ENCODE peak calls at places on chromosomes 2 and 18, in five cellular contexts. One of them, this sample, is unnamed. For H3K4me1, the result is how much of the 10 kb centered on the place peaks cover.

GRCh38 chr2:15912203-15912602 is 28.1 kb upstream of the MYCN start:
- DNase-seq in keratinocyte: peak
- DNase-seq in IMR-90: peak
- DNase-seq in lung: no peak
- DNase-seq in A549: peak
- DNase-seq in this sample: peak

GRCh38 chr2:172807011-172807410 is 71.4 kb downstream of the RAPGEF4 start:
- DNase-seq in keratinocyte: no peak
- DNase-seq in IMR-90: no peak
- DNase-seq in lung: no peak
- DNase-seq in A549: no peak
- DNase-seq in this sample: no peak

GRCh38 chr2:1874101-1874865 is 130.0 kb upstream of the PXDN start:
- DNase-seq in keratinocyte: no peak
- DNase-seq in IMR-90: no peak
- DNase-seq in lung: no peak
- DNase-seq in A549: no peak
- DNase-seq in this sample: no peak

GRCh38 chr2:99389946-99390345 is 52.8 kb downstream of the EIF5B start:
- DNase-seq in keratinocyte: no peak
- DNase-seq in IMR-90: no peak
- DNase-seq in lung: no peak
- DNase-seq in A549: no peak
- DNase-seq in this sample: no peak

GRCh38 chr2:46559257-46559656 is 79.9 kb downstream of the TMEM247 start:
- DNase-seq in keratinocyte: no peak
- DNase-seq in IMR-90: no peak
- DNase-seq in lung: no peak
- DNase-seq in A549: no peak
- DNase-seq in this sample: no peak

GRCh38 chr2:241772063-241772499 is 4.5 kb upstream of the GAL3ST2 start:
- DNase-seq in keratinocyte: no peak
- DNase-seq in IMR-90: no peak
- DNase-seq in lung: no peak
- DNase-seq in A549: no peak
- DNase-seq in this sample: peak

GRCh38 chr2:175525975-175526374 is 344.5 kb upstream of the ATP5MC3 start:
- DNase-seq in keratinocyte: no peak
- DNase-seq in IMR-90: no peak
- DNase-seq in lung: no peak
- DNase-seq in A549: no peak
- DNase-seq in this sample: no peak

GRCh38 chr2:229370484-229370883 is 99.4 kb upstream of the PID1 start:
- DNase-seq in keratinocyte: no peak
- DNase-seq in IMR-90: no peak
- DNase-seq in lung: no peak
- DNase-seq in A549: no peak
- DNase-seq in this sample: no peak

GRCh38 chr18:59516356-59517155 is 157.5 kb upstream of the LMAN1 start:
- DNase-seq in keratinocyte: no peak
- DNase-seq in IMR-90: peak
- DNase-seq in lung: peak
- DNase-seq in A549: peak
- DNase-seq in this sample: peak

GRCh38 chr2:122028371-122029102 is 273.1 kb downstream of the TSN start:
- DNase-seq in keratinocyte: no peak
- DNase-seq in IMR-90: peak
- DNase-seq in lung: no peak
- DNase-seq in A549: no peak
- DNase-seq in this sample: peak

GRCh38 chr2:140586379-140586778 is 1544.4 kb downstream of the LRP1B start:
- DNase-seq in keratinocyte: no peak
- DNase-seq in IMR-90: peak
- DNase-seq in lung: no peak
- DNase-seq in A549: peak
- DNase-seq in this sample: no peak

GRCh38 chr2:74762789-74763188 is 71.1 kb upstream of the HK2 start:
- DNase-seq in keratinocyte: no peak
- DNase-seq in IMR-90: no peak
- DNase-seq in lung: no peak
- DNase-seq in A549: no peak
- DNase-seq in this sample: no peak

GRCh38 chr2:72915907-72916742 is 1.2 kb upstream of the EMX1 start:
- DNase-seq in keratinocyte: no peak
- DNase-seq in IMR-90: no peak
- DNase-seq in lung: no peak
- DNase-seq in A549: peak
- DNase-seq in this sample: no peak

GRCh38 chr2:239985356-239985755 is 39.8 kb downstream of the NDUFA10 start:
- DNase-seq in keratinocyte: no peak
- DNase-seq in IMR-90: no peak
- DNase-seq in lung: no peak
- DNase-seq in A549: peak
- DNase-seq in this sample: no peak

GRCh38 chr2:65539633-65540032 is 107.2 kb upstream of the SPRED2 start:
- DNase-seq in keratinocyte: no peak
- DNase-seq in IMR-90: no peak
- DNase-seq in lung: no peak
- DNase-seq in A549: no peak
- DNase-seq in this sample: no peak

GRCh38 chr2:161766334-161766733 is 142.1 kb downstream of the SLC4A10 start:
- DNase-seq in keratinocyte: no peak
- DNase-seq in IMR-90: no peak
- DNase-seq in lung: no peak
- DNase-seq in A549: no peak
- DNase-seq in this sample: no peak

GRCh38 chr2:54945401-54946219 is 104.6 kb downstream of the RTN4 start:
- DNase-seq in keratinocyte: peak
- DNase-seq in IMR-90: peak
- DNase-seq in lung: peak
- DNase-seq in A549: peak
- DNase-seq in this sample: peak

GRCh38 chr2:1730047-1730937 is 14.0 kb downstream of the PXDN start:
- DNase-seq in keratinocyte: no peak
- DNase-seq in IMR-90: peak
- DNase-seq in lung: no peak
- DNase-seq in A549: no peak
- DNase-seq in this sample: peak

GRCh38 chr2:201707753-201708152 is 9.3 kb upstream of the MPP4 start:
- DNase-seq in keratinocyte: no peak
- DNase-seq in IMR-90: peak
- DNase-seq in lung: no peak
- DNase-seq in A549: peak
- DNase-seq in this sample: no peak

GRCh38 chr2:218447072-218447471 is 28.1 kb downstream of the VIL1 start:
- DNase-seq in keratinocyte: no peak
- DNase-seq in IMR-90: no peak
- DNase-seq in lung: no peak
- DNase-seq in A549: no peak
- DNase-seq in this sample: no peak
- H3K4me1 ChIP-seq in keratinocyte: under half
- H3K4me1 ChIP-seq in IMR-90: under half
- H3K4me1 ChIP-seq in lung: under half
- H3K4me1 ChIP-seq in A549: under half
- H3K4me1 ChIP-seq in this sample: under half

DNA sequence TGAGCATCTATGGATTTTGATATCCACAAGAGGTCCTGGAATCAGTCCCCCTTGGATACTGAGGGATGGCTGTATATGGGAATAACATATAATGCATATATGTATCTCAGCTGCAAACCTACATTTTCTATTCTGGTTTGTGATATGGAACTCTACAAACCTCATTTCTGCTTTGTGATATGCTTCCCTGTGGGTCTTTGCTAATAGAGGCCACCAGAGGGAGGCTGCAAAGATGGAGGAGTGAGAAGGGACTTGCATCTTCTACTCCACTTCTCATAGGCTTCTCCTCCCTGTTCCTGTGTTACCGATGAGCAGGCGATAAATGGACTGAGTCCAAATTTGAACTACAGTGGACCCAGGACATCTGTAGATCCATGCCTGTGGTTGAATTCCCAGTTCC is 37.8 kb downstream of the ARID5A start:
- DNase-seq in keratinocyte: no peak
- DNase-seq in IMR-90: no peak
- DNase-seq in lung: no peak
- DNase-seq in A549: no peak
- DNase-seq in this sample: no peak
- TF ChIP-seq CTCF in keratinocyte: no peak
- TF ChIP-seq CTCF in IMR-90: no peak
- TF ChIP-seq CTCF in lung: no peak
- TF ChIP-seq CTCF in A549: no peak
- TF ChIP-seq CTCF in this sample: no peak

GRCh38 chr2:235005603-235006259 is 53.9 kb downstream of the SH3BP4 start:
- DNase-seq in keratinocyte: no peak
- DNase-seq in IMR-90: no peak
- DNase-seq in lung: no peak
- DNase-seq in A549: no peak
- DNase-seq in this sample: no peak

GRCh38 chr2:235004289-235004903 is 52.6 kb downstream of the SH3BP4 start:
- DNase-seq in keratinocyte: no peak
- DNase-seq in IMR-90: no peak
- DNase-seq in lung: no peak
- DNase-seq in A549: no peak
- DNase-seq in this sample: no peak

GRCh38 chr2:235006461-235006860 is 54.6 kb downstream of the SH3BP4 start:
- DNase-seq in keratinocyte: no peak
- DNase-seq in IMR-90: no peak
- DNase-seq in lung: no peak
- DNase-seq in A549: no peak
- DNase-seq in this sample: no peak

GRCh38 chr2:235003096-235003775 is 51.4 kb downstream of the SH3BP4 start:
- DNase-seq in keratinocyte: no peak
- DNase-seq in IMR-90: no peak
- DNase-seq in lung: no peak
- DNase-seq in A549: no peak
- DNase-seq in this sample: no peak

DNA sequence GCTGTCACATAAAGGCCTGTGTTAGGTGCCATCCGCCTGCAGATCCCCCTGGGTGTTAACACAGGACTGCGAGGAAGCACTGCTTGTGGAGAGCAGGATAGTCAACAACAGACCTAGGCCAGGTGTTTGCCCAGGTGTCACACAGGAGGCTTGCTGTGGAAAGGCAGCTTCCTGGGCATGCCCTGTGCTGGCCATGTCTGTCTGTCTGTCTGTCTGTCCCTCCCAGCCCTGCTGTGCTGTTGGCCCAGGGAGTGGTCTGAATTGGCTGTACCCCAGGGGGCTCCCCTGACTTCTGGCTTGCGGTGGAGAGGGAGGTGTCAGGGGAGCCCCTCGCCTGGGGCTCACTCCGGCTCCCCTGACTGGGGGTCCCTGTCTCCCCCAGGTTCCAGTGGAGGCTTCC is 53.2 kb downstream of the SH3BP4 start:
- DNase-seq in keratinocyte: no peak
- DNase-seq in IMR-90: no peak
- DNase-seq in lung: no peak
- DNase-seq in A549: no peak
- DNase-seq in this sample: no peak
- H3K4me1 ChIP-seq in keratinocyte: under half
- H3K4me1 ChIP-seq in IMR-90: half or more
- H3K4me1 ChIP-seq in lung: under half
- H3K4me1 ChIP-seq in A549: under half
- H3K4me1 ChIP-seq in this sample: under half

GRCh38 chr18:34880882-34881852 is 160.0 kb upstream of the MAPRE2 start:
- DNase-seq in keratinocyte: no peak
- DNase-seq in IMR-90: peak
- DNase-seq in lung: no peak
- DNase-seq in A549: peak
- DNase-seq in this sample: no peak
- TF ChIP-seq CTCF in keratinocyte: no peak
- TF ChIP-seq CTCF in IMR-90: peak
- TF ChIP-seq CTCF in lung: no peak
- TF ChIP-seq CTCF in A549: peak
- TF ChIP-seq CTCF in this sample: no peak

GRCh38 chr2:2942225-2942624 is 435.4 kb downstream of the EIPR1 start:
- DNase-seq in keratinocyte: no peak
- DNase-seq in IMR-90: no peak
- DNase-seq in lung: no peak
- DNase-seq in A549: no peak
- DNase-seq in this sample: no peak

GRCh38 chr2:2942906-2943305 is 434.7 kb downstream of the EIPR1 start:
- DNase-seq in keratinocyte: no peak
- DNase-seq in IMR-90: no peak
- DNase-seq in lung: no peak
- DNase-seq in A549: no peak
- DNase-seq in this sample: no peak

GRCh38 chr2:2939078-2939795 is 438.4 kb downstream of the EIPR1 start:
- DNase-seq in keratinocyte: no peak
- DNase-seq in IMR-90: no peak
- DNase-seq in lung: no peak
- DNase-seq in A549: no peak
- DNase-seq in this sample: no peak

GRCh38 chr2:2940061-2940460 is 437.6 kb downstream of the EIPR1 start:
- DNase-seq in keratinocyte: no peak
- DNase-seq in IMR-90: no peak
- DNase-seq in lung: no peak
- DNase-seq in A549: no peak
- DNase-seq in this sample: no peak

DNA sequence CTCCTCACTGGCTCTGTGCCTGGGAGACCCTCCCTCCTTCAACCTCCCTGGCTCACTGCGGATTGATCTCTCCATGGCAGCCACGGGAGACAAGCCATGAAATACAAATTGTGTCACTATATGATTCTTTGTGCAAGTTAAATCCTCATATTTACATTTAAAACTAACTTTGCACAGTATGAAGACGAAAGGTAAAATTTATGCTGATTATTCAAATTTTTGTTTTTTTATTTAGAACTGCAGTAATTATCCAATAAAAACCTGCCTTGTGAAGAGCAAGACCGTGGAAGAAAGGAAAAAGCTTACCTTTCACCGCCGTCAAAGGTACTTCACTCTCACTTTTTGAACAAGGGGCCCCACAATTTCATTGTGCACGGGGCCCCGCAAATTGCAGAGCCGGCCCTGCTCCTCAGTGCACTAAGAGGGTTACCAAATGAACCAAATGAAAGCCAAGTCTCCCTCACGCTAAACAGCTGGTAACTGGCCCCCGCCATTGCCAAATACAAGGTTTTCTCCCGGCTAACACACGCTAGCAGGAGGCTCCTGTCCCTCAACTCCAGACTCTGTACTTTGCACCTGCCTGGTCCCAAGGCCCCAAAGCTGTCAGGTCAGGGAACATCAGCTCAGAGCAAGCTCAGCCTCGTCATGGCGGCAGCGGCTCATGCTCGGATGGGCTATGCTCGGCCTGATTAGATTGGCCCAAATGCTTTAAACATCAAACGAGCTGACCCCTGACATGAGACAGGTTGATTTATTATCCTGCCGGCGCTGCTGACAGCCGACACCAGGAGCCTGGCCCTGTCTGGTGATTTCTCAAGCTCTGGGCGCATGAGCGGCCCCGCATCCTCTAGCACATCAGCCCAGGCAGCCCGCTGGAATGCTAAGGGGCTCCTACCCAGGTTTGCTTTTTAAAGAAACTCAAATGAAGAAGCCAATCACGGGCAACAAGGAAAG is 436.6 kb downstream of the EIPR1 start:
- DNase-seq in keratinocyte: no peak
- DNase-seq in IMR-90: no peak
- DNase-seq in lung: no peak
- DNase-seq in A549: no peak
- DNase-seq in this sample: no peak
- H3K4me1 ChIP-seq in keratinocyte: under half
- H3K4me1 ChIP-seq in IMR-90: under half
- H3K4me1 ChIP-seq in lung: under half
- H3K4me1 ChIP-seq in A549: under half
- H3K4me1 ChIP-seq in this sample: under half

GRCh38 chr2:79876430-79876829 is 363.6 kb downstream of the CTNNA2 start:
- DNase-seq in keratinocyte: no peak
- DNase-seq in IMR-90: peak
- DNase-seq in lung: no peak
- DNase-seq in A549: peak
- DNase-seq in this sample: no peak
- TF ChIP-seq CTCF in keratinocyte: peak
- TF ChIP-seq CTCF in IMR-90: peak
- TF ChIP-seq CTCF in lung: no peak
- TF ChIP-seq CTCF in A549: peak
- TF ChIP-seq CTCF in this sample: no peak

This sample was measured in right atrium auricular region.